ENCODE peak calls at places on chromosomes 1 and 21, in eight cellular contexts. V is DMS153, Q is AG04450, S is activated T-helper 1 cell treated with Interleukin-2 at 50 U/mL for 16 hours, D is psoas muscle, J is transverse colon, W is fibroblast of mammary gland, I is activated T-cell treated with anti-CD3 and anti-CD28 coated beads for 24 hours. N is an unnamed sample.

GRCh38 chr1:8412183-8412831 is 94.4 kb downstream of the SLC45A1 start:
- DNase-seq in V (peak; percentile 14), Q (peak; percentile 58), S (no peak), D (no peak), J (peak; percentile 47), W (peak; percentile 94), I (no peak), N (no peak)

GRCh38 chr1:88655685-88656299 is 28.3 kb upstream of the PKN2 start:
- DNase-seq in V (no peak), Q (no peak), S (no peak), D (no peak), J (no peak), W (peak; percentile 46), I (no peak), N (no peak)

GRCh38 chr1:202131956-202132821 is 9.5 kb downstream of the GPR37L1 start:
- DNase-seq in V (no peak), Q (no peak), S (no peak), D (peak; percentile 68), J (peak; percentile 38), W (no peak), I (no peak), N (no peak)

GRCh38 chr1:11869650-11870207 is 11.0 kb upstream of the NPPB start:
- DNase-seq in V (no peak), Q (no peak), S (no peak), D (no peak), J (no peak), W (no peak), I (no peak), N (no peak)

GRCh38 chr1:68453060-68453665 is 3.4 kb upstream of the RPE65 start:
- DNase-seq in V (no peak), Q (no peak), S (no peak), D (no peak), J (no peak), W (no peak), I (no peak), N (no peak)

GRCh38 chr1:38817958-38818705 is 41.4 kb downstream of the RRAGC start:
- DNase-seq in V (no peak), Q (no peak), S (peak; percentile 12), D (peak; percentile 36), J (peak; percentile 15), W (no peak), I (peak; percentile 32), N (no peak)

GRCh38 chr1:203408485-203409229 is 57.7 kb upstream of the FMOD start:
- DNase-seq in V (no peak), Q (peak; percentile 42), S (no peak), D (peak; percentile 83), J (peak; percentile 75), W (peak; percentile 85), I (no peak), N (no peak)

GRCh38 chr1:201172999-201173610 is 17.5 kb upstream of the IGFN1 start:
- DNase-seq in V (no peak), Q (no peak), S (no peak), D (peak; percentile 52), J (no peak), W (peak; percentile 70), I (no peak), N (no peak)

GRCh38 chr1:36342426-36343185 is 19.2 kb upstream of the EVA1B start:
- DNase-seq in V (peak; percentile 29), Q (no peak), S (peak; percentile 49), D (peak; percentile 52), J (peak; percentile 65), W (peak; percentile 80), I (no peak), N (no peak)

GRCh38 chr21:31398574-31398973 is 54.5 kb upstream of the TIAM1 start:
- DNase-seq in V (no peak), Q (no peak), S (no peak), D (no peak), J (no peak), W (no peak), I (no peak), N (no peak)

GRCh38 chr1:53608071-53608470 is 130.9 kb downstream of the GLIS1 start:
- DNase-seq in V (no peak), Q (no peak), S (no peak), D (no peak), J (no peak), W (no peak), I (no peak), N (no peak)

GRCh38 chr1:40389234-40389815 is 15.8 kb downstream of the SMAP2 start:
- DNase-seq in V (no peak), Q (no peak), S (no peak), D (no peak), J (no peak), W (no peak), I (no peak), N (peak; percentile 78)

GRCh38 chr1:11873395-11873794 is 14.7 kb upstream of the NPPB start:
- DNase-seq in V (no peak), Q (no peak), S (no peak), D (no peak), J (no peak), W (no peak), I (no peak), N (no peak)